ENCODE peak calls at places on chromosomes 7 and 10, in four cellular contexts. One of them, this sample, is unnamed.

GRCh38 chr7:23915196-23915595 is 205.2 kb downstream of the STK31 start:
- DNase-seq in SK-N-SH: no peak
- DNase-seq in GM23338: no peak
- DNase-seq in vagina: no peak
- DNase-seq in this sample: no peak

GRCh38 chr7:106568680-106569499 is 92.1 kb downstream of the CCDC71L start:
- DNase-seq in vagina: no peak
- DNase-seq in SK-N-SH: peak; percentile 80
- DNase-seq in GM23338: peak; percentile 49
- DNase-seq in this sample: no peak

GRCh38 chr7:133854739-133855138 is 272.4 kb upstream of the LRGUK start:
- DNase-seq in vagina: no peak
- DNase-seq in GM23338: peak; percentile 53
- DNase-seq in SK-N-SH: peak; percentile 68
- DNase-seq in this sample: no peak

GRCh38 chr7:115299379-115300038 is 377.6 kb downstream of the MDFIC start:
- DNase-seq in vagina: no peak
- DNase-seq in GM23338: peak; percentile 76
- DNase-seq in SK-N-SH: no peak
- DNase-seq in this sample: no peak

GRCh38 chr7:154409703-154410311 is 357.6 kb downstream of the DPP6 start:
- DNase-seq in GM23338: peak; percentile 5
- DNase-seq in SK-N-SH: no peak
- DNase-seq in vagina: no peak
- DNase-seq in this sample: no peak

GRCh38 chr10:127182161-127182560 is 14.2 kb downstream of the INSYN2A start:
- DNase-seq in SK-N-SH: no peak
- DNase-seq in GM23338: no peak
- DNase-seq in vagina: no peak
- DNase-seq in this sample: no peak

GRCh38 chr7:48004023-48004422 is 24.6 kb upstream of the HUS1 start:
- DNase-seq in vagina: no peak
- DNase-seq in SK-N-SH: no peak
- DNase-seq in GM23338: no peak
- DNase-seq in this sample: no peak

GRCh38 chr7:148700693-148701092 is 2.0 kb downstream of the CUL1 start:
- DNase-seq in vagina: no peak
- DNase-seq in GM23338: peak; percentile 50
- DNase-seq in SK-N-SH: peak; percentile 50
- DNase-seq in this sample: no peak

GRCh38 chr7:32158076-32158475 is 87.9 kb upstream of the PDE1C start:
- DNase-seq in vagina: no peak
- DNase-seq in SK-N-SH: no peak
- DNase-seq in GM23338: no peak
- DNase-seq in this sample: no peak

GRCh38 chr7:17963281-17963680 is 23.0 kb upstream of the SNX13 start:
- DNase-seq in GM23338: no peak
- DNase-seq in vagina: no peak
- DNase-seq in SK-N-SH: no peak
- DNase-seq in this sample: no peak

GRCh38 chr7:95180-95862 is 97.0 kb upstream of the FAM20C start:
- DNase-seq in GM23338: no peak
- DNase-seq in vagina: no peak
- DNase-seq in SK-N-SH: no peak
- DNase-seq in this sample: no peak

GRCh38 chr10:60943372-60944158 is 420 bp downstream of the RHOBTB1 start:
- DNase-seq in vagina: peak; percentile 91
- DNase-seq in SK-N-SH: peak; percentile 78
- DNase-seq in GM23338: peak; percentile 81
- DNase-seq in this sample: peak; percentile 66

GRCh38 chr10:101588879-101589278 is 758 bp downstream of the DPCD start:
- DNase-seq in vagina: no peak
- DNase-seq in GM23338: no peak
- DNase-seq in SK-N-SH: no peak
- DNase-seq in this sample: no peak

GRCh38 chr10:59243611-59244195 is 67.3 kb downstream of the PHYHIPL start:
- DNase-seq in vagina: no peak
- DNase-seq in SK-N-SH: no peak
- DNase-seq in GM23338: peak; percentile 4
- DNase-seq in this sample: no peak

GRCh38 chr7:45646996-45647411 is 72.8 kb downstream of the ADCY1 start:
- DNase-seq in SK-N-SH: peak; percentile 82
- DNase-seq in GM23338: peak; percentile 10
- DNase-seq in vagina: peak; percentile 47
- DNase-seq in this sample: peak; percentile 17

GRCh38 chr10:110852255-110852896 is 19.4 kb upstream of the PDCD4 start:
- DNase-seq in SK-N-SH: no peak
- DNase-seq in GM23338: peak; percentile 13
- DNase-seq in vagina: peak; percentile 89
- DNase-seq in this sample: peak; percentile 71

GRCh38 chr7:10956528-10956927 is 17.1 kb upstream of the PHF14 start:
- DNase-seq in vagina: no peak
- DNase-seq in SK-N-SH: no peak
- DNase-seq in GM23338: no peak
- DNase-seq in this sample: no peak

GRCh38 chr7:106061301-106061979 is 50.7 kb downstream of the SYPL1 start:
- DNase-seq in SK-N-SH: no peak
- DNase-seq in GM23338: no peak
- DNase-seq in vagina: no peak
- DNase-seq in this sample: no peak

GRCh38 chr10:128180843-128181242 is 54.6 kb upstream of the MKI67 start:
- DNase-seq in GM23338: no peak
- DNase-seq in SK-N-SH: no peak
- DNase-seq in vagina: no peak
- DNase-seq in this sample: no peak

GRCh38 chr10:6327906-6328707 is 125.4 kb downstream of the PFKFB3 start:
- DNase-seq in GM23338: no peak
- DNase-seq in SK-N-SH: no peak
- DNase-seq in vagina: no peak
- DNase-seq in this sample: no peak

GRCh38 chr10:119165171-119166110 is at the start of gene SFXN4:
- DNase-seq in SK-N-SH: peak; percentile 92
- DNase-seq in vagina: no peak
- DNase-seq in GM23338: peak; percentile 67
- DNase-seq in this sample: peak; percentile 83

GRCh38 chr10:124095096-124095495 is 1.7 kb upstream of the CHST15 start:
- DNase-seq in vagina: no peak
- DNase-seq in SK-N-SH: no peak
- DNase-seq in GM23338: no peak
- DNase-seq in this sample: no peak

GRCh38 chr10:124091646-124092269 is 1.6 kb downstream of the CHST15 start:
- DNase-seq in GM23338: peak; percentile 72
- DNase-seq in vagina: no peak
- DNase-seq in SK-N-SH: peak; percentile 73
- DNase-seq in this sample: no peak

GRCh38 chr10:124092270-124093075 is 925 bp downstream of the CHST15 start:
- DNase-seq in SK-N-SH: peak; percentile 80
- DNase-seq in vagina: no peak
- DNase-seq in GM23338: peak; percentile 82
- DNase-seq in this sample: peak; percentile 59

GRCh38 chr10:124094419-124094785 is 1.0 kb upstream of the CHST15 start:
- DNase-seq in SK-N-SH: no peak
- DNase-seq in vagina: no peak
- DNase-seq in GM23338: no peak
- DNase-seq in this sample: no peak

DNA sequence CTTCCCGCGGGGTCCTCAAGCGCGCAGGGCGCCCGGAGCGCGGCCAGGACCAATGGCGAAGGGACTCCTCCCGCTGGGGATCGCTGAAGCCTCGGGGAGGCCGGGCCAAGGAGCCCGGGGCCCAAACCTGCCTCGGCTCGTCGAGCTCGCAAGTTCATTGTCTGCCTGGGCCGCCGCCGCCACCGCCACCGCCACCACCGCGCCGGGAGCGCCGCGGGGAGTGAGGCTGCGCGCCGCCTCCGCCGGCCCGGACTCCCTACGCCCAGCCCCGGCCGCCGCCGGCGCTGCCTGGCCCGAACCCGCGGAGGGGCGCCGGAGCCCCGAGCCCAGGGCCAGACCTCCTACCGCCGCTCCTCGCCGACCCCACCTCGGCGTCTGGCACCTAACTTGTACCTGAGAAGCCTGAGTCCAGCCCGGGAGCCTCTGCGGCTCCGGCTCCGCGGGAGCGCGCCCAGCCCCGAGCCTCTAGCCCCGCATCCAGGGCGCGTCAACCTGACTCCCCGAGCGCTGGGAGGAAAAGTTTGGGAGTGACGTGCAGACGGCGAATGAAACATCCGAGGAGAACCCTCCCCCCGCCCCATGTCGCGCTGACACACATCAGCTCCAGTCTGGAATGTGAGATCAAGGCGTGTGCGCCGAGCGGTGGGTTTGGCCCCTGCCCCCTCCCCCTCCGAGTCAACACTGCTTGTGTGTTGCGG is at the start of gene CHST15:
- DNase-seq in vagina: no peak
- DNase-seq in GM23338: peak; percentile 85
- DNase-seq in SK-N-SH: peak; percentile 73
- DNase-seq in this sample: peak; percentile 48
- H3K4me1 ChIP-seq in vagina: peaks cover 39% of the 10 kb centered on the region
- H3K4me1 ChIP-seq in GM23338: peaks cover 15% of the 10 kb centered on the region
- H3K4me1 ChIP-seq in SK-N-SH: no peaks in the 10 kb centered on the region
- H3K4me1 ChIP-seq in this sample: peaks cover 74% of the 10 kb centered on the region

GRCh38 chr10:71250405-71250804 is 38.0 kb downstream of the UNC5B start:
- DNase-seq in SK-N-SH: no peak
- DNase-seq in GM23338: no peak
- DNase-seq in vagina: no peak
- DNase-seq in this sample: no peak
- TF ChIP-seq POLR2AphosphoS5 in SK-N-SH: no peak
- TF ChIP-seq POLR2AphosphoS5 in GM23338: no peak
- TF ChIP-seq POLR2AphosphoS5 in vagina: no peak
- TF ChIP-seq POLR2AphosphoS5 in this sample: no peak

GRCh38 chr7:55096318-55096717 is 77.5 kb downstream of the EGFR start:
- DNase-seq in vagina: no peak
- DNase-seq in GM23338: no peak
- DNase-seq in SK-N-SH: no peak
- DNase-seq in this sample: no peak
- H3K4me1 ChIP-seq in vagina: peaks cover 69% of the 10 kb centered on the region
- H3K4me1 ChIP-seq in GM23338: peaks cover 16% of the 10 kb centered on the region
- H3K4me1 ChIP-seq in SK-N-SH: peaks cover 17% of the 10 kb centered on the region
- H3K4me1 ChIP-seq in this sample: peaks cover 60% of the 10 kb centered on the region

GRCh38 chr7:150941983-150942590 is 36.0 kb downstream of the KCNH2 start:
- DNase-seq in GM23338: no peak
- DNase-seq in vagina: no peak
- DNase-seq in SK-N-SH: peak; percentile 71
- DNase-seq in this sample: no peak
- TF ChIP-seq POLR2AphosphoS5 in GM23338: no peak
- TF ChIP-seq POLR2AphosphoS5 in vagina: no peak
- TF ChIP-seq POLR2AphosphoS5 in SK-N-SH: no peak
- TF ChIP-seq POLR2AphosphoS5 in this sample: no peak

GRCh38 chr7:22586806-22587180 is 86.8 kb upstream of the STEAP1B start:
- DNase-seq in vagina: no peak
- DNase-seq in GM23338: peak; percentile 81
- DNase-seq in SK-N-SH: no peak
- DNase-seq in this sample: no peak

GRCh38 chr7:22581099-22581498 is 81.1 kb upstream of the STEAP1B start:
- DNase-seq in GM23338: no peak
- DNase-seq in vagina: no peak
- DNase-seq in SK-N-SH: no peak
- DNase-seq in this sample: no peak

GRCh38 chr7:22582860-22583640 is 83.1 kb upstream of the STEAP1B start:
- DNase-seq in vagina: no peak
- DNase-seq in GM23338: peak; percentile 77
- DNase-seq in SK-N-SH: no peak
- DNase-seq in this sample: peak; percentile 75

GRCh38 chr7:22586101-22586805 is 86.3 kb upstream of the STEAP1B start:
- DNase-seq in vagina: no peak
- DNase-seq in GM23338: no peak
- DNase-seq in SK-N-SH: no peak
- DNase-seq in this sample: no peak

DNA sequence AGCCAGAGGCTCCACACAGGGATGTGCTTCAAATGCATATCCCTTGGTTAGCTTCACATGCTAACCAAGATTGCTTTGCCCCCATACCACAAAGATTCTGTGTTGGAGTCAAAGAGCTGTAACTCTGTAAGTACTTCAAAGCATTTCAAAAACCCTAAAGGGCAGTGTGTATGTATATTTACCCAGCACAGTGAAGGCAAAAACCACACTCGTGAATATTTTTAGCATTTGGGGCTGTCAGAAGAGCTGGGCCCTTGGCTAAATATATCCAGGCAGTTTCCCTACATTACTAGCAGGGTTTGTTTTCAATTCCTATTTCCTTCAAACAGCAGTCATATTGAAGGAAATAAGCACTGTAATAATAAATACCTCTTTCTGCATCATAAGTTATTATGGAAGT is 84.2 kb upstream of the STEAP1B start:
- DNase-seq in vagina: peak; percentile 20
- DNase-seq in GM23338: no peak
- DNase-seq in SK-N-SH: no peak
- DNase-seq in this sample: no peak
- H3K4me1 ChIP-seq in vagina: no peaks in the 10 kb centered on the region
- H3K4me1 ChIP-seq in GM23338: peaks cover 23% of the 10 kb centered on the region
- H3K4me1 ChIP-seq in SK-N-SH: no peaks in the 10 kb centered on the region
- H3K4me1 ChIP-seq in this sample: peaks cover 33% of the 10 kb centered on the region